ENCODE peak calls at places on chromosome 9, in four cellular contexts. One of them, this sample, is unnamed. For H3K9me3, the result is how much of the 10 kb centered on the place peaks cover.

GRCh38 chr9:22067196-22067595 is 58.1 kb upstream of the CDKN2B start:
- DNase-seq in GM23248: no peak
- DNase-seq in breast epithelium: no peak
- DNase-seq in mammary epithelial cell: no peak
- DNase-seq in this sample: no peak

GRCh38 chr9:127847155-127847463 is 7.3 kb downstream of the ENG start:
- DNase-seq in breast epithelium: no peak
- DNase-seq in mammary epithelial cell: no peak
- DNase-seq in GM23248: peak
- DNase-seq in this sample: no peak

GRCh38 chr9:115118471-115119156 is 657 bp upstream of the TNC start:
- DNase-seq in mammary epithelial cell: peak
- DNase-seq in GM23248: peak
- DNase-seq in breast epithelium: peak
- DNase-seq in this sample: no peak

GRCh38 chr9:13224366-13224765 is 55.1 kb downstream of the MPDZ start:
- DNase-seq in mammary epithelial cell: no peak
- DNase-seq in breast epithelium: no peak
- DNase-seq in GM23248: no peak
- DNase-seq in this sample: no peak

GRCh38 chr9:82934949-82935348 is 128.0 kb downstream of the RASEF start:
- DNase-seq in GM23248: peak
- DNase-seq in mammary epithelial cell: peak
- DNase-seq in breast epithelium: no peak
- DNase-seq in this sample: no peak

GRCh38 chr9:7185612-7186011 is 427.8 kb downstream of the KDM4C start:
- DNase-seq in GM23248: peak
- DNase-seq in mammary epithelial cell: peak
- DNase-seq in breast epithelium: no peak
- DNase-seq in this sample: no peak

GRCh38 chr9:34550681-34551270 is 28.0 kb upstream of the ENHO start:
- DNase-seq in mammary epithelial cell: no peak
- DNase-seq in breast epithelium: no peak
- DNase-seq in GM23248: no peak
- DNase-seq in this sample: no peak

GRCh38 chr9:36999728-37000333 is 34.2 kb downstream of the PAX5 start:
- DNase-seq in breast epithelium: no peak
- DNase-seq in GM23248: no peak
- DNase-seq in mammary epithelial cell: no peak
- DNase-seq in this sample: no peak

GRCh38 chr9:91834740-91835139 is 115.3 kb downstream of the ROR2 start:
- DNase-seq in GM23248: no peak
- DNase-seq in breast epithelium: no peak
- DNase-seq in mammary epithelial cell: no peak
- DNase-seq in this sample: no peak

GRCh38 chr9:128528445-128529160 is 23.8 kb upstream of the SPTAN1 start:
- DNase-seq in mammary epithelial cell: no peak
- DNase-seq in GM23248: peak
- DNase-seq in breast epithelium: no peak
- DNase-seq in this sample: no peak

GRCh38 chr9:91403665-91404543 is 19.7 kb downstream of the NFIL3 start:
- DNase-seq in breast epithelium: no peak
- DNase-seq in mammary epithelial cell: no peak
- DNase-seq in GM23248: no peak
- DNase-seq in this sample: no peak

GRCh38 chr9:137224850-137225694 is at the start of gene CYSRT1:
- DNase-seq in breast epithelium: no peak
- DNase-seq in GM23248: peak
- DNase-seq in mammary epithelial cell: peak
- DNase-seq in this sample: no peak

GRCh38 chr9:93301911-93302525 is 118.1 kb downstream of the WNK2 start:
- DNase-seq in GM23248: no peak
- DNase-seq in breast epithelium: peak
- DNase-seq in mammary epithelial cell: no peak
- DNase-seq in this sample: no peak

GRCh38 chr9:34230556-34230955 is 51.7 kb downstream of the UBAP1 start:
- DNase-seq in breast epithelium: no peak
- DNase-seq in GM23248: peak
- DNase-seq in mammary epithelial cell: no peak
- DNase-seq in this sample: no peak

GRCh38 chr9:34254141-34254913 is 74.7 kb downstream of the KIF24 start:
- DNase-seq in mammary epithelial cell: peak
- DNase-seq in GM23248: peak
- DNase-seq in breast epithelium: no peak
- DNase-seq in this sample: no peak

GRCh38 chr9:13139641-13140171 is 139.8 kb downstream of the MPDZ start:
- DNase-seq in GM23248: peak
- DNase-seq in breast epithelium: no peak
- DNase-seq in mammary epithelial cell: peak
- DNase-seq in this sample: no peak

GRCh38 chr9:114037249-114037648 is 40.9 kb downstream of the AMBP start:
- DNase-seq in breast epithelium: peak
- DNase-seq in GM23248: no peak
- DNase-seq in mammary epithelial cell: no peak
- DNase-seq in this sample: no peak

GRCh38 chr9:21552244-21552825 is 70.2 kb upstream of the IFNE start:
- DNase-seq in breast epithelium: no peak
- DNase-seq in mammary epithelial cell: no peak
- DNase-seq in GM23248: no peak
- DNase-seq in this sample: no peak

GRCh38 chr9:98230789-98231188 is 24.7 kb downstream of the TBC1D2 start:
- DNase-seq in GM23248: no peak
- DNase-seq in breast epithelium: no peak
- DNase-seq in mammary epithelial cell: no peak
- DNase-seq in this sample: no peak

GRCh38 chr9:128716581-128717254 is 7.2 kb downstream of the ZDHHC12 start:
- DNase-seq in breast epithelium: no peak
- DNase-seq in mammary epithelial cell: no peak
- DNase-seq in GM23248: no peak
- DNase-seq in this sample: no peak

GRCh38 chr9:133842174-133842573 is 104.0 kb upstream of the SARDH start:
- DNase-seq in breast epithelium: no peak
- DNase-seq in GM23248: no peak
- DNase-seq in mammary epithelial cell: no peak
- DNase-seq in this sample: no peak

GRCh38 chr9:89484475-89485404 is 13.2 kb downstream of the SEMA4D start:
- DNase-seq in GM23248: no peak
- DNase-seq in breast epithelium: no peak
- DNase-seq in mammary epithelial cell: no peak
- DNase-seq in this sample: no peak

GRCh38 chr9:16062542-16063240 is 509.8 kb downstream of the CCDC171 start:
- DNase-seq in mammary epithelial cell: peak
- DNase-seq in GM23248: peak
- DNase-seq in breast epithelium: no peak
- DNase-seq in this sample: no peak

GRCh38 chr9:72789915-72790314 is 162.9 kb downstream of the ALDH1A1 start:
- DNase-seq in GM23248: no peak
- DNase-seq in breast epithelium: no peak
- DNase-seq in mammary epithelial cell: no peak
- DNase-seq in this sample: no peak

GRCh38 chr9:121731090-121731489 is 79.7 kb downstream of the DAB2IP start:
- DNase-seq in breast epithelium: no peak
- DNase-seq in mammary epithelial cell: no peak
- DNase-seq in GM23248: no peak
- DNase-seq in this sample: no peak

GRCh38 chr9:130606887-130607582 is 27.7 kb downstream of the FUBP3 start:
- DNase-seq in mammary epithelial cell: no peak
- DNase-seq in breast epithelium: no peak
- DNase-seq in GM23248: peak
- DNase-seq in this sample: no peak

GRCh38 chr9:93317495-93318094 is 133.7 kb downstream of the WNK2 start:
- DNase-seq in GM23248: no peak
- DNase-seq in breast epithelium: no peak
- DNase-seq in mammary epithelial cell: no peak
- DNase-seq in this sample: no peak

GRCh38 chr9:112170235-112170634 is 4.9 kb downstream of the SUSD1 start:
- DNase-seq in mammary epithelial cell: peak
- DNase-seq in GM23248: no peak
- DNase-seq in breast epithelium: no peak
- DNase-seq in this sample: no peak

GRCh38 chr9:117409321-117409720 is 5.5 kb downstream of the ASTN2 start:
- DNase-seq in mammary epithelial cell: no peak
- DNase-seq in GM23248: no peak
- DNase-seq in breast epithelium: no peak
- DNase-seq in this sample: no peak

GRCh38 chr9:88593537-88594185 is 58.7 kb downstream of the NXNL2 start:
- DNase-seq in breast epithelium: no peak
- DNase-seq in mammary epithelial cell: peak
- DNase-seq in GM23248: peak
- DNase-seq in this sample: peak

GRCh38 chr9:70044450-70045307 is 1.0 kb downstream of the MAMDC2 start:
- DNase-seq in breast epithelium: no peak
- DNase-seq in GM23248: peak
- DNase-seq in mammary epithelial cell: peak
- DNase-seq in this sample: no peak

GRCh38 chr9:93156475-93157008 is 22.5 kb upstream of the NINJ1 start:
- DNase-seq in mammary epithelial cell: no peak
- DNase-seq in breast epithelium: no peak
- DNase-seq in GM23248: no peak
- DNase-seq in this sample: no peak

GRCh38 chr9:136659861-136660784 is 2.6 kb upstream of the EGFL7 start:
- DNase-seq in GM23248: no peak
- DNase-seq in mammary epithelial cell: no peak
- DNase-seq in breast epithelium: no peak
- DNase-seq in this sample: no peak

DNA sequence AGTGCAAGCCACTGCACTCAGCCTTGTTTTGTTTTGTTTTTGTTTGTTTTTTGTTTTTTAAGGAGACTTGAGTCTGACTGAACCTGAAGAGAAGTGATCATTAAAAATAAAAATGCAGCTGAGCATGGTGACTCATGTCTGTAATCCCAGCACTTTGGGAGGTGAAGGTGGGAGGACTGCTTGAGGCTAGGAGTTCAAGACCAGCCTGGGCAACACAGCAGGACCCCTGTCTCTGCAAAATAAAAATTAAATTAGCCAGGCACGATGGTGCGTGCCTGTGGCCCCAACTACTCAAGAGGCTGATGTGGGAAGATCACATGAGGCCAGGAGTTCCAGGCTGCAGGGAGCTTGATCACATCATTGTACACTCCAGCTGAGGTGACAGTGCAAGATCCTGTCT is 6.2 kb downstream of the SLC1A1 start:
- DNase-seq in GM23248: no peak
- DNase-seq in breast epithelium: no peak
- DNase-seq in mammary epithelial cell: no peak
- DNase-seq in this sample: no peak
- H3K9me3 ChIP-seq in GM23248: under half
- H3K9me3 ChIP-seq in breast epithelium: under half
- H3K9me3 ChIP-seq in mammary epithelial cell: under half
- H3K9me3 ChIP-seq in this sample: under half

GRCh38 chr9:2299843-2300205 is 284.7 kb downstream of the SMARCA2 start:
- DNase-seq in mammary epithelial cell: no peak
- DNase-seq in breast epithelium: no peak
- DNase-seq in GM23248: no peak
- DNase-seq in this sample: no peak

GRCh38 chr9:2299156-2299842 is 284.2 kb downstream of the SMARCA2 start:
- DNase-seq in GM23248: no peak
- DNase-seq in breast epithelium: peak
- DNase-seq in mammary epithelial cell: no peak
- DNase-seq in this sample: no peak

GRCh38 chr9:2297771-2298170 is 282.6 kb downstream of the SMARCA2 start:
- DNase-seq in breast epithelium: no peak
- DNase-seq in mammary epithelial cell: no peak
- DNase-seq in GM23248: peak
- DNase-seq in this sample: no peak

GRCh38 chr9:2302606-2303005 is 287.5 kb downstream of the SMARCA2 start:
- DNase-seq in breast epithelium: no peak
- DNase-seq in GM23248: no peak
- DNase-seq in mammary epithelial cell: no peak
- DNase-seq in this sample: no peak

GRCh38 chr9:2298217-2298616 is 283.1 kb downstream of the SMARCA2 start:
- DNase-seq in breast epithelium: no peak
- DNase-seq in GM23248: no peak
- DNase-seq in mammary epithelial cell: no peak
- DNase-seq in this sample: no peak
- H3K9me3 ChIP-seq in breast epithelium: under half
- H3K9me3 ChIP-seq in GM23248: under half
- H3K9me3 ChIP-seq in mammary epithelial cell: under half
- H3K9me3 ChIP-seq in this sample: under half

DNA sequence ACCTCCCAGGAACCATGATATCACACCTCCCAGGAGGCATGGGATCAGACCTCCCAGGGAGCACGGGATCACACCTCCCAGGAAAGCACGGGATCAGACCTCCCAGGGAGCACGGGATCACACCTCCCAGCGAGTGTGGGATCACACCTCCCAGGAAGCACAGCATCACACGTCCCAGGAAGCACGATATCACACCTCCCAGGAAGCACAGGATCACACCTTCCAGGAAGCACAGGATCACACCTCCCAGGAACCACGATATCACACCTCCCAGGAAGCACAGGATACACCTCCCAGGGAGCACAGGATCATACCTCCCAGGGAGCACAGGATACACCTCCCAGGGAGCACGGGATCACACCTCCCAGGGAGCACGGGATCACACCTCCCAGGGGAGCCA is 30.0 kb upstream of the FCN2 start:
- DNase-seq in mammary epithelial cell: no peak
- DNase-seq in GM23248: no peak
- DNase-seq in breast epithelium: no peak
- DNase-seq in this sample: no peak
- H3K9me3 ChIP-seq in mammary epithelial cell: half or more
- H3K9me3 ChIP-seq in GM23248: under half
- H3K9me3 ChIP-seq in breast epithelium: under half
- H3K9me3 ChIP-seq in this sample: under half

GRCh38 chr9:95942016-95942415 is 66.5 kb downstream of the ERCC6L2 start:
- DNase-seq in breast epithelium: no peak
- DNase-seq in GM23248: no peak
- DNase-seq in mammary epithelial cell: no peak
- DNase-seq in this sample: no peak

GRCh38 chr9:95952471-95952870 is 77.0 kb downstream of the ERCC6L2 start:
- DNase-seq in breast epithelium: no peak
- DNase-seq in GM23248: no peak
- DNase-seq in mammary epithelial cell: no peak
- DNase-seq in this sample: no peak

DNA sequence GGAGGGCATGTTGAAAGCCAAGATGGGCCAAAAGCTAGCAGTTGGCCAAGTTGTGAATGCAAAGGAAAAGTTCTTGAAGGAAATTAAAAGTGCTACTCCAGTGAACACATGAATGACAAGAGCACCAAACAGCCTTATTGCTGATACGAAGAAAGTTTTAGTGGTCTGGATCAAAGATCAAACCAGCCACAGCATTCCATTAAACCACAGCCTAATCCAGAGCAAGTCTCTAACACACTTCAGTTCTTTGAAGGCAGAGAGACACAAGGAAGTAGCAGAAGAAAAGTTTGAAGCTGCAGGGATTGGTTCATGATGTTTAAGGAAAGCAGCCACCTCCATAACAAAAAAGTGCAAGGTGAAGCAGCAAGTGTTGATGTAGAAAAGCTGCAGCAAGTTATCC is 71.6 kb downstream of the ERCC6L2 start:
- DNase-seq in mammary epithelial cell: no peak
- DNase-seq in breast epithelium: no peak
- DNase-seq in GM23248: no peak
- DNase-seq in this sample: no peak
- H3K9me3 ChIP-seq in mammary epithelial cell: under half
- H3K9me3 ChIP-seq in breast epithelium: under half
- H3K9me3 ChIP-seq in GM23248: under half
- H3K9me3 ChIP-seq in this sample: under half

This sample was measured in T-helper 17 cell.